ENCODE peak calls at places on chromosomes 13 and 19, in eight cellular contexts. P, X, Q, O, V, U, D and Z are unnamed samples.

GRCh38 chr13:103605546-103606326 is 539.5 kb upstream of the SLC10A2 start:
- DNase-seq in X (no peak), O (no peak), U (no peak), Q (no peak), D (no peak), P (no peak), V (no peak), Z (no peak)

GRCh38 chr13:70792121-70792520 is 683.9 kb upstream of the KLHL1 start:
- DNase-seq in P (no peak), U (no peak), O (no peak), X (no peak), D (no peak), V (no peak), Q (no peak), Z (no peak)

GRCh38 chr13:45068036-45069001 is 52.0 kb upstream of the GTF2F2 start:
- DNase-seq in Q (no peak), O (peak; percentile 11), X (no peak), P (no peak), U (no peak), D (no peak), V (no peak), Z (no peak)

GRCh38 chr13:71320452-71320851 is 546.6 kb downstream of the DACH1 start:
- DNase-seq in P (no peak), O (no peak), X (no peak), D (no peak), Q (no peak), V (peak; percentile 41), U (no peak), Z (no peak)

GRCh38 chr13:84570831-84571230 is 688.6 kb upstream of the SLITRK1 start:
- DNase-seq in P (no peak), V (peak; percentile 63), X (no peak), O (no peak), U (no peak), D (no peak), Q (no peak), Z (no peak)

GRCh38 chr19:17248011-17248776 is 2.5 kb upstream of the NR2F6 start:
- DNase-seq in O (peak; percentile 73), V (no peak), U (no peak), P (no peak), X (peak; percentile 75), Q (no peak), D (no peak), Z (no peak)

GRCh38 chr19:47725759-47726401 is 12.7 kb downstream of the EHD2 start:
- DNase-seq in U (no peak), O (no peak), P (no peak), V (no peak), X (no peak), D (peak; percentile 64), Q (no peak), Z (no peak)

GRCh38 chr19:41298327-41298964 is 11.5 kb upstream of the CCDC97 start:
- DNase-seq in V (peak; percentile 82), U (no peak), Q (peak; percentile 49), O (peak; percentile 78), D (peak; percentile 80), X (peak; percentile 66), P (no peak), Z (no peak)

GRCh38 chr19:38361633-38362075 is 12.7 kb upstream of the PSMD8 start:
- DNase-seq in D (peak; percentile 75), U (peak; percentile 73), Q (peak; percentile 83), O (peak; percentile 79), X (peak; percentile 83), P (peak; percentile 49), V (peak; percentile 57), Z (peak; percentile 93)

GRCh38 chr13:34358811-34359513 is 541.0 kb downstream of the RFC3 start:
- DNase-seq in O (no peak), P (no peak), U (no peak), Q (peak; percentile 20), V (peak; percentile 72), X (no peak), D (no peak), Z (peak; percentile 39)

GRCh38 chr13:61795580-61795979 is 379.9 kb upstream of the PCDH20 start:
- DNase-seq in Q (no peak), X (no peak), P (no peak), O (no peak), D (no peak), U (no peak), V (no peak), Z (no peak)

GRCh38 chr13:91544723-91545122 is 146.3 kb downstream of the GPC5 start:
- DNase-seq in V (no peak), U (no peak), X (no peak), P (no peak), Q (no peak), D (no peak), O (no peak), Z (no peak)

GRCh38 chr13:50127726-50128291 is 112.6 kb downstream of the KCNRG start:
- DNase-seq in X (no peak), P (no peak), O (no peak), Q (no peak), V (no peak), D (no peak), U (no peak), Z (no peak)

GRCh38 chr13:111344471-111345191 is 24.2 kb downstream of the TEX29 start:
- DNase-seq in O (no peak), Q (no peak), P (no peak), D (no peak), V (peak; percentile 92), X (no peak), U (no peak), Z (peak; percentile 84)

GRCh38 chr13:112765734-112766133 is 75.9 kb downstream of the ATP11A start:
- DNase-seq in O (no peak), D (no peak), U (no peak), P (no peak), V (no peak), Q (no peak), X (peak; percentile 34), Z (no peak)

GRCh38 chr13:26628706-26629105 is 71.2 kb downstream of the WASF3 start:
- DNase-seq in O (peak; percentile 11), U (no peak), X (no peak), D (no peak), V (peak; percentile 40), P (no peak), Q (peak; percentile 32), Z (no peak)

DNA sequence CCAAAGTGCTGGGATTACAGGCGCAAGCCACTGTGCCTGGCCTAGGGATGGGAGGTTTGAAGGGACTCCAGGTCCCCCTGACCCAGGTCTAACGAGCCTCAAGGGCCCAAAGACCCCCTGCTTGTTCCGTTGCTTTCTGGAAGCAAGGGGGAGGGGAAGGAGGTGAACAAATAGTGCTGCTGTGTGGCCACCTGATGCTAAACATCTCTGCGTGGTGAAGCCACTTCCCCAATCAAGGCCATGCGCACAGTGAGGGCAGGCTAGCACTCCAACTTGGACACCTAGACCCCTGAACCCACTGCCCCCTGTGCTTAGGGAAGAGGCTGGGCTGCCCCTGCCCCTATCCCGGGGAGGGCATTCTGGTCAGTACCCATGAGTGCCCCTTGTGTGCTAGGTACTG is 24.0 kb downstream of the CARM1 start:
- DNase-seq in D (no peak), Q (no peak), U (no peak), V (no peak), P (no peak), O (no peak), X (no peak), Z (no peak)
- H3K4me1 ChIP-seq in D (peaks cover 4% of the 10 kb centered on the region), Q (peaks cover 39% of the 10 kb centered on the region), U (peaks cover 13% of the 10 kb centered on the region), V (peaks cover 16% of the 10 kb centered on the region), P (no peaks in the 10 kb centered on the region), O (peaks cover 59% of the 10 kb centered on the region), X (no peaks in the 10 kb centered on the region), Z (peaks cover 83% of the 10 kb centered on the region)

GRCh38 chr13:99313941-99314340 is 6.7 kb upstream of the GPR183 start:
- DNase-seq in U (no peak), D (no peak), X (no peak), Q (no peak), P (no peak), V (no peak), O (no peak), Z (no peak)

GRCh38 chr13:99313473-99313872 is 6.3 kb upstream of the GPR183 start:
- DNase-seq in P (no peak), D (no peak), Q (no peak), U (no peak), O (no peak), V (no peak), X (no peak), Z (no peak)

GRCh38 chr13:99311137-99311536 is 3.9 kb upstream of the GPR183 start:
- DNase-seq in U (no peak), O (no peak), D (no peak), Q (no peak), P (peak; percentile 39), V (peak; percentile 49), X (no peak), Z (no peak)

GRCh38 chr13:99311748-99312492 is 4.7 kb upstream of the GPR183 start:
- DNase-seq in D (no peak), Q (no peak), X (no peak), V (no peak), P (peak; percentile 50), U (no peak), O (no peak), Z (no peak)

GRCh38 chr13:99312493-99312883 is 5.3 kb upstream of the GPR183 start:
- DNase-seq in U (no peak), V (peak; percentile 39), P (peak; percentile 63), O (peak; percentile 45), X (no peak), D (peak; percentile 55), Q (peak; percentile 53), Z (no peak)
- TF ChIP-seq POLR2A in U (no peak), V (no peak), P (no peak), O (peak; percentile 49), X (no peak), D (no peak), Q (no peak), Z (peak; percentile 57)

DNA sequence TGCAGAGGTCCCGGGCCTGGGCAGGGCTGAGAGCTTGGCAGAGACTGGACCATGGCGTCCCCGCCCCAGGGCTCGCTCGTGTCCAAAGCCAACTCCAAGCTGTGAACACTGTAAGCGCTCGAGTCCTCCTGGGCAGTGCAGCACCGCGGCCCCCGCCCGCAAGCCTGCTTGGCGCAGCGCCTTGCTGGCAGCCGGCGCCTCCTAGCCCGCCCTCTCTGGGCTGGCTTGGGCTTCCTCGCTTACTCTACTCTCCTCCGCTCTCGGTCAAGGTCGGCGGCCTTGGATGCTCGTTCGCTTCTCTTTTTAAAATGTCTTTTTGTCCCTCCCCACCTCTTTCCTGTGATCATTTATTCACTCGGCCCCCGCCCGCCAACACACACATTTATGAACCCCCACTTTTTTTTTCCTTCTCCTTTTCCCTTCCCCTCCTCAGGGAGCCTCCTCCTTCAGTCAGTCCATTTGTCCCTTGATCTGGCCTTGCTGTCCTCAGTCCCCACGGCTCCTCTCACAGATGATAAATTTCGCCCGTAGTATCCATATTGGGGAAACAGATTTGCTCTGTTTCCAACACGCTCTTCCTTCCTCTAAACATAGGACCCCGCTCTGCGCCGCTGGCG is 1.9 kb downstream of the GSX1 start:
- DNase-seq in X (no peak), U (no peak), Q (no peak), O (no peak), P (no peak), D (no peak), V (no peak), Z (no peak)
- H3K27me3 ChIP-seq in X (peaks cover 74% of the 10 kb centered on the region), U (no peaks in the 10 kb centered on the region), Q (peaks cover 18% of the 10 kb centered on the region), O (peaks cover 100% of the 10 kb centered on the region), P (peaks cover 15% of the 10 kb centered on the region), D (peaks cover 100% of the 10 kb centered on the region), V (peaks cover 87% of the 10 kb centered on the region), Z (peaks cover 87% of the 10 kb centered on the region)

DNA sequence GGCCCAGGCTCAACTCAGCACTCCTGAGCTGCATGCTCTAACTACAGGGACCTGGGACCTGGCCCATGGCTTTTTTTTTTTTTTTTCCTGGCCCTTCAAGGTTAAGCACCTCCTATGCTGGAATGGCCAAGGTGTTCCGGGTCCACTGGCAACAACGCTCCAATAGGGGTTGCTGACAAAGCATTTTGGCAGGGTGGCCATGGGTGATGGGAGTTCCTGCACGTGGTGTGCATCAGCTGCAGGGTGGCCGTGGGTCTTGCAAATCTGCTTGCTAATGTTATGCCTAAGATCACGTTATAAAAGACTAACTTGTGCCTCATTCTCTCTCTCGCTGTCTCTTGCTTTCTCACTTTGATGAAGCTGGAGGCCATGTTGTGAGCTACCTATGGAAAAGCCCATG is 5.8 kb upstream of the SIGLEC7 start:
- DNase-seq in D (no peak), V (no peak), Q (no peak), X (no peak), O (no peak), U (no peak), P (no peak), Z (no peak)
- H3K4me1 ChIP-seq in D (no peaks in the 10 kb centered on the region), V (no peaks in the 10 kb centered on the region), Q (peaks cover 15% of the 10 kb centered on the region), X (no peaks in the 10 kb centered on the region), O (no peaks in the 10 kb centered on the region), U (no peaks in the 10 kb centered on the region), P (no peaks in the 10 kb centered on the region), Z (no peaks in the 10 kb centered on the region)